ENCODE peak calls at places on chromosomes 2 and 18, in ten cellular contexts. Q, H, W, D, V, F, S, O, Z and A are unnamed samples.

GRCh38 chr2:96163768-96164429 is 18.7 kb upstream of the DUSP2 start:
- DNase-seq in Q (no peak), H (peak), W (no peak), D (no peak), V (peak), F (no peak), S (no peak), O (no peak), Z (peak), A (peak)

GRCh38 chr2:171436307-171436706 is 2.3 kb downstream of the DCAF17 start:
- DNase-seq in Q (no peak), H (no peak), W (no peak), D (no peak), V (no peak), F (peak), S (no peak), O (peak), Z (no peak), A (no peak)

GRCh38 chr2:5140367-5140766 is 551.8 kb upstream of the SOX11 start:
- DNase-seq in Q (no peak), H (no peak), W (no peak), D (no peak), V (no peak), F (peak), S (peak), O (peak), Z (no peak), A (no peak)

GRCh38 chr2:177327065-177327464 is 62.5 kb upstream of the NFE2L2 start:
- DNase-seq in Q (no peak), H (no peak), W (no peak), D (no peak), V (no peak), F (no peak), S (no peak), O (no peak), Z (no peak), A (no peak)

GRCh38 chr18:42157878-42158277 is 202.8 kb downstream of the PIK3C3 start:
- DNase-seq in Q (no peak), H (no peak), W (no peak), D (no peak), V (no peak), F (no peak), S (no peak), O (no peak), Z (no peak), A (no peak)

GRCh38 chr2:41728757-41729338 is 319.0 kb upstream of the PKDCC start:
- DNase-seq in Q (no peak), H (no peak), W (no peak), D (no peak), V (no peak), F (peak), S (no peak), O (no peak), Z (no peak), A (no peak)

GRCh38 chr2:238509151-238509820 is 82.6 kb downstream of the ASB1 start:
- DNase-seq in Q (peak), H (no peak), W (peak), D (peak), V (no peak), F (no peak), S (no peak), O (no peak), Z (no peak), A (no peak)

GRCh38 chr2:238868067-238868524 is 20.2 kb downstream of the TWIST2 start:
- DNase-seq in Q (peak), H (no peak), W (no peak), D (no peak), V (no peak), F (no peak), S (no peak), O (no peak), Z (no peak), A (peak)

GRCh38 chr2:85697096-85697495 is 2.9 kb downstream of the GNLY start:
- DNase-seq in Q (peak), H (no peak), W (no peak), D (no peak), V (no peak), F (no peak), S (no peak), O (no peak), Z (no peak), A (no peak)

GRCh38 chr2:237978058-237978712 is 11.4 kb downstream of the UBE2F start:
- DNase-seq in Q (no peak), H (no peak), W (no peak), D (no peak), V (peak), F (no peak), S (no peak), O (no peak), Z (no peak), A (peak)

GRCh38 chr18:25144835-25145234 is 207.1 kb downstream of the ZNF521 start:
- DNase-seq in Q (no peak), H (no peak), W (no peak), D (no peak), V (no peak), F (no peak), S (no peak), O (peak), Z (no peak), A (no peak)

GRCh38 chr2:127086800-127087737 is 19.9 kb downstream of the BIN1 start:
- DNase-seq in Q (peak), H (peak), W (peak), D (peak), V (peak), F (no peak), S (no peak), O (peak), Z (no peak), A (peak)

GRCh38 chr2:223560704-223561435 is 41.3 kb downstream of the SCG2 start:
- DNase-seq in Q (no peak), H (no peak), W (no peak), D (peak), V (no peak), F (peak), S (no peak), O (peak), Z (no peak), A (no peak)

GRCh38 chr2:215427585-215427984 is 8.3 kb downstream of the FN1 start:
- DNase-seq in Q (no peak), H (no peak), W (no peak), D (no peak), V (no peak), F (no peak), S (no peak), O (no peak), Z (no peak), A (no peak)

GRCh38 chr2:214103199-214104001 is 307.5 kb upstream of the VWC2L start:
- DNase-seq in Q (no peak), H (no peak), W (no peak), D (no peak), V (no peak), F (peak), S (peak), O (no peak), Z (no peak), A (no peak)

GRCh38 chr2:96116879-96117533 is 635 bp upstream of the ADRA2B start:
- DNase-seq in Q (no peak), H (peak), W (peak), D (peak), V (peak), F (no peak), S (no peak), O (no peak), Z (no peak), A (no peak)

GRCh38 chr2:232998666-232998985 is 14.4 kb downstream of the NGEF start:
- DNase-seq in Q (no peak), H (no peak), W (no peak), D (no peak), V (no peak), F (no peak), S (no peak), O (no peak), Z (no peak), A (peak)

GRCh38 chr2:205924676-205925075 is 161.3 kb downstream of the INO80D start:
- DNase-seq in Q (no peak), H (no peak), W (no peak), D (no peak), V (no peak), F (no peak), S (no peak), O (no peak), Z (no peak), A (peak)

GRCh38 chr2:206482123-206482522 is 38.8 kb downstream of the ADAM23 start:
- DNase-seq in Q (no peak), H (no peak), W (no peak), D (peak), V (no peak), F (peak), S (no peak), O (no peak), Z (no peak), A (no peak)

GRCh38 chr2:41618754-41619153 is 429.1 kb upstream of the PKDCC start:
- DNase-seq in Q (no peak), H (no peak), W (no peak), D (no peak), V (no peak), F (no peak), S (no peak), O (no peak), Z (no peak), A (no peak)

GRCh38 chr2:66772618-66773017 is 337.7 kb downstream of the MEIS1 start:
- DNase-seq in Q (no peak), H (no peak), W (no peak), D (peak), V (no peak), F (no peak), S (no peak), O (no peak), Z (no peak), A (no peak)

GRCh38 chr2:205883965-205884364 is 201.7 kb downstream of the NRP2 start:
- DNase-seq in Q (no peak), H (no peak), W (no peak), D (no peak), V (no peak), F (no peak), S (no peak), O (no peak), Z (no peak), A (no peak)

GRCh38 chr18:59211629-59212028 is 8.3 kb upstream of the GRP start:
- DNase-seq in Q (no peak), H (no peak), W (no peak), D (no peak), V (no peak), F (no peak), S (no peak), O (no peak), Z (no peak), A (no peak)

GRCh38 chr18:56139792-56140254 is 498.6 kb downstream of the TXNL1 start:
- DNase-seq in Q (peak), H (no peak), W (peak), D (no peak), V (no peak), F (no peak), S (no peak), O (peak), Z (no peak), A (no peak)

GRCh38 chr2:130756721-130757195 is 1.4 kb downstream of the AMER3 start:
- DNase-seq in Q (no peak), H (no peak), W (no peak), D (no peak), V (no peak), F (no peak), S (no peak), O (no peak), Z (no peak), A (no peak)

GRCh38 chr2:10120938-10121574 is 1.5 kb upstream of the RRM2 start:
- DNase-seq in Q (no peak), H (no peak), W (no peak), D (no peak), V (peak), F (no peak), S (no peak), O (no peak), Z (no peak), A (peak)

GRCh38 chr2:67876176-67876575 is 186.6 kb downstream of the C1D start:
- DNase-seq in Q (no peak), H (no peak), W (no peak), D (no peak), V (no peak), F (no peak), S (no peak), O (no peak), Z (no peak), A (no peak)

GRCh38 chr2:103289101-103289725 is 527.4 kb downstream of the TMEM182 start:
- DNase-seq in Q (no peak), H (no peak), W (no peak), D (peak), V (no peak), F (no peak), S (no peak), O (no peak), Z (no peak), A (no peak)

GRCh38 chr2:121567957-121568409 is 37.3 kb downstream of the RNU4ATAC start:
- DNase-seq in Q (no peak), H (no peak), W (no peak), D (no peak), V (no peak), F (no peak), S (no peak), O (peak), Z (no peak), A (no peak)

GRCh38 chr2:25349397-25349796 is 7.7 kb upstream of the DNMT3A start:
- DNase-seq in Q (no peak), H (no peak), W (no peak), D (peak), V (no peak), F (peak), S (no peak), O (peak), Z (no peak), A (no peak)

GRCh38 chr18:52582516-52582915 is 242.5 kb downstream of the DCC start:
- DNase-seq in Q (no peak), H (no peak), W (no peak), D (peak), V (no peak), F (no peak), S (no peak), O (no peak), Z (no peak), A (no peak)

GRCh38 chr2:185417111-185417510 is 321.5 kb upstream of the FSIP2 start:
- DNase-seq in Q (no peak), H (no peak), W (no peak), D (no peak), V (no peak), F (no peak), S (no peak), O (peak), Z (no peak), A (no peak)

GRCh38 chr2:162103443-162104009 is 29.5 kb upstream of the DPP4 start:
- DNase-seq in Q (no peak), H (no peak), W (no peak), D (no peak), V (no peak), F (no peak), S (no peak), O (no peak), Z (no peak), A (no peak)

GRCh38 chr2:42663106-42663755 is 94.8 kb downstream of the MTA3 start:
- DNase-seq in Q (peak), H (peak), W (peak), D (peak), V (peak), F (peak), S (peak), O (peak), Z (no peak), A (peak)

GRCh38 chr2:157055660-157056199 is 201.8 kb upstream of the GALNT5 start:
- DNase-seq in Q (no peak), H (no peak), W (no peak), D (no peak), V (peak), F (peak), S (no peak), O (peak), Z (no peak), A (no peak)

DNA sequence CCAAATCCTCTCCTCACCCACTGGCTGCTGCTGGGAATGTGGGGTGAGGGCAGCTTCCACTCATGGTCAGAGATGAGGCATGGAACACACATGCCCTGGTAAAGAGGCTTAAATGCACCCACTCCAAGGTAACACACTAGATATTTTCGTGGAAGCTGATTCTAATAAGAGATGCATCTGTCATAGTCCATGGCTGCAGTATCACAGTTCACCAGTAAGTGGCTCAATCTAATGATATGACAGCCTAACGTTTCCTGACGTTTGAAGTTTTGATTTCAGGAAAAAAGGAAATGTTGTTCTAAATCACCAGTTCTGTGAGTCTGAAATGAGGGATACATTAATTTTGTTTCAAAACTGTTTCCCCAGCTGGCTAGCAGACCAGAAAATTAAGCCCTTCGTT is 38.2 kb downstream of the LCT start:
- DNase-seq in Q (no peak), H (no peak), W (no peak), D (no peak), V (peak), F (no peak), S (no peak), O (peak), Z (no peak), A (no peak)
- H3K4me3 ChIP-seq in Q (no peak), H (no peak), W (no peak), D (no peak), V (no peak), F (no peak), S (no peak), O (no peak), Z (no peak), A (no peak)

GRCh38 chr2:240833724-240834285 is 13.8 kb upstream of the KIF1A start:
- DNase-seq in Q (no peak), H (no peak), W (no peak), D (no peak), V (no peak), F (no peak), S (no peak), O (no peak), Z (no peak), A (no peak)

GRCh38 chr2:240834377-240834975 is 14.5 kb upstream of the KIF1A start:
- DNase-seq in Q (no peak), H (no peak), W (no peak), D (peak), V (peak), F (no peak), S (no peak), O (no peak), Z (no peak), A (no peak)

GRCh38 chr2:240831594-240832204 is 11.7 kb upstream of the KIF1A start:
- DNase-seq in Q (no peak), H (no peak), W (no peak), D (no peak), V (no peak), F (no peak), S (no peak), O (no peak), Z (no peak), A (no peak)

GRCh38 chr2:240832816-240833497 is 12.9 kb upstream of the KIF1A start:
- DNase-seq in Q (no peak), H (no peak), W (no peak), D (no peak), V (no peak), F (no peak), S (no peak), O (no peak), Z (no peak), A (peak)

DNA sequence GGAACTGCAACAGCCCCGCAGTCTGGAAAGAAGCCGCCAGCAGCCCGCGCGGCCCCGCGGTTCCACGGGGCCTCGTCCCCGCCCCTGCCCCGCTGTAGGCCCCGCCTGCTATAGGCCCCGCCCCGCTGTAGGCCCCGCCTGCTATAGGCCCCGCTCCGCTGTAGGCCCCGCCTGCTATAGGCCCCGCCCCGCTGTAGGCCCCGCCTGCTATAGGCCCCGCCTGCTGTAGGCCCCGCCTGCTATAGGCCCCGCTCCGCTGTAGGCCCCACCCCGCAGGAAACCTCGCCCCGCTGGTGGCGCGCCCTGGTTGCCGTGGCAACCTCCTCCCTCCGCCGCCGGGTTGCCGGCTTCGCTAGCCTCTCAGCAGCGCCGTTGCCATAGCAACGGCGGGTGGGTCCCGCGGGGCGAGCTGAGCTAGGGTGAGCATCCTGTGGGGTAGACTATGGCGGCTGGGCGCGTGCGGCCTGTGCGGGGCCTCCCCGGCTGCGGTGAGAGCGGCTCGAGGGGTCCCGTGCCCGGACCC is 12.2 kb upstream of the KIF1A start:
- DNase-seq in Q (peak), H (peak), W (peak), D (peak), V (peak), F (peak), S (peak), O (peak), Z (no peak), A (peak)
- H3K4me3 ChIP-seq in Q (peak), H (no peak), W (peak), D (no peak), V (peak), F (no peak), S (no peak), O (peak), Z (peak), A (no peak)

GRCh38 chr18:34590503-34590902 is 119.6 kb upstream of the DTNA start:
- DNase-seq in Q (no peak), H (no peak), W (no peak), D (no peak), V (no peak), F (no peak), S (no peak), O (no peak), Z (no peak), A (no peak)

GRCh38 chr18:34594243-34594642 is 115.9 kb upstream of the DTNA start:
- DNase-seq in Q (no peak), H (no peak), W (no peak), D (no peak), V (no peak), F (no peak), S (no peak), O (no peak), Z (no peak), A (no peak)

GRCh38 chr18:34591920-34592444 is 118.1 kb upstream of the DTNA start:
- DNase-seq in Q (no peak), H (peak), W (peak), D (no peak), V (no peak), F (no peak), S (no peak), O (no peak), Z (no peak), A (no peak)

GRCh38 chr18:34595673-34596072 is 114.4 kb upstream of the DTNA start:
- DNase-seq in Q (no peak), H (no peak), W (no peak), D (peak), V (no peak), F (peak), S (no peak), O (peak), Z (no peak), A (no peak)

DNA sequence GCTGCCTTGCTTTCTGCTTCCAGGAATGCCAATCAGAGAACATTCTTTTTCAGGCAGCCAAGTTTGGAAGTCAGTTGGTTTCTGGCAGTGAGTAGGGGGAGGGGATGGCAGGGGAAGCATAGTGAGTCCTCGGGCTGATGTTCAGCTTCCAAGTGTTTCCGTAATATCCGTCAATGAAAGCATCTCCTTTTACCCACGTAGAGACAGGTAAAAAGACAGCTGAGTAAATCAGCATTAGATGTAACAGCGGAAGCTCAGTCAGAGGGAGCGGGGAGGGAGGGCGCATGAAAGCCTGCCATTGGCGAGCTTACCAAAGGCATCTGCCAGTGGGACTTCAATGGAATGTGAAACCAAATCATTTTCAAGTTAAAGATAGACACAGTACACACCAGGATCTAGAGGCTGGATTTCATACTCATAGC is 117.1 kb upstream of the DTNA start:
- DNase-seq in Q (peak), H (no peak), W (peak), D (peak), V (no peak), F (peak), S (peak), O (peak), Z (no peak), A (peak)
- H3K4me3 ChIP-seq in Q (peak), H (no peak), W (peak), D (no peak), V (no peak), F (no peak), S (peak), O (peak), Z (peak), A (peak)

DNA sequence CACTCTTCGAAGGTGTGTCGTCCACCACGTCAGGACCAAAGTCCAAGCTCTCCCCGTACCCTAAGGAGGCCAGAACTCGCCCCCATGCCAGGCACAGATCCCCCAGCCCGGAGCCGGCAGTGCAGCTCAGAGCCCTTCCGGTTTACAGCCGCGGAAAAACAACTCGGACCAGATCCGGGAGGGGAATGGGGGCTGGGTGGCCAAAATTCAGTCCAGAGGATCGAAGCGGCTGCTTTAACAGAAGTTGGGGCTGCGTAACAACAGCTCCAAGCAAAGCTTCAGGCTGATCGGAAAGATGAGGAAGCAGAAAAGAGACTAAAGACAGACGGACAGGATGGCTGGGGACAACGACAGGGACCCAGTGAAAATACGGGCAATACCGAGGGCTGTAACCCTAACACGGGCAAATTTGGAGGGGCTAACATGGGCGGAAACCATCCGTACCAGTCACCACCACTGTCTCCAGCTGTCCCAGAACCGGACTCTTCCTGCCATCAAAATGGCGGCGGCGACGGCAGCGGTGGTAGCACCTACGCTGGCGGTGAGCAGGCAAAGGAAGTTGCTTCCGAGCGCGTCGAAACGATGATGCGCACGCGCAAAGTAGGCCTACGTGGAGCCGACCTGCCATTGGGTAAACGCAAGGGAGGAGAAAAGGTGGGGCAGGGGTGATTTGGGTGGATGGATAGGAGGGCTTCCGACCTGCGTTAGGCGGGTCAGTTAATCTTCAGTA is at the start of gene MMADHC:
- DNase-seq in Q (peak), H (peak), W (peak), D (peak), V (peak), F (peak), S (peak), O (peak), Z (no peak), A (peak)
- H3K4me3 ChIP-seq in Q (peak), H (peak), W (peak), D (peak), V (peak), F (peak), S (peak), O (peak), Z (peak), A (peak)